ENCODE peak calls at places on chromosome X, in five cellular contexts. M, L, D, A and P are unnamed samples.

GRCh38 chrX:43065978-43066377 is 288.0 kb upstream of the PPP1R2C start:
- DNase-seq in M (no peak), L (no peak), D (no peak), A (peak), P (no peak)

GRCh38 chrX:107565916-107566602 is 62.3 kb upstream of the PRPS1 start:
- DNase-seq in M (peak), L (no peak), D (no peak), A (peak), P (no peak)

GRCh38 chrX:30572004-30572403 is 5.6 kb downstream of the TASL start:
- DNase-seq in M (no peak), L (no peak), D (no peak), A (no peak), P (no peak)

GRCh38 chrX:136219893-136220292 is 31.3 kb downstream of the MAP7D3 start:
- DNase-seq in M (no peak), L (no peak), D (no peak), A (no peak), P (no peak)

GRCh38 chrX:7083468-7084396 is 63.8 kb upstream of the STS start:
- DNase-seq in M (peak), L (peak), D (no peak), A (no peak), P (peak)

GRCh38 chrX:69109036-69109663 is 56.1 kb downstream of the PJA1 start:
- DNase-seq in M (no peak), L (no peak), D (no peak), A (no peak), P (no peak)

GRCh38 chrX:41759817-41760216 is 35.8 kb downstream of the GPR82 start:
- DNase-seq in M (peak), L (peak), D (no peak), A (peak), P (no peak)

GRCh38 chrX:73930300-73930699 is 367.3 kb downstream of the CHIC1 start:
- DNase-seq in M (no peak), L (no peak), D (no peak), A (no peak), P (no peak)

GRCh38 chrX:107674480-107675364 is 46.4 kb downstream of the PRPS1 start:
- DNase-seq in M (peak), L (peak), D (no peak), A (no peak), P (peak)

GRCh38 chrX:53717205-53717604 is 30.7 kb upstream of the HUWE1 start:
- DNase-seq in M (no peak), L (no peak), D (no peak), A (no peak), P (no peak)

GRCh38 chrX:45445745-45446412 is 245.2 kb upstream of the DIPK2B start:
- DNase-seq in M (peak), L (peak), D (no peak), A (no peak), P (no peak)

GRCh38 chrX:1351981-1352714 is 15.6 kb downstream of the IL3RA start:
- DNase-seq in M (no peak), L (no peak), D (no peak), A (no peak), P (no peak)

GRCh38 chrX:38103857-38104812 is 97.8 kb downstream of the SYTL5 start:
- DNase-seq in M (no peak), L (peak), D (no peak), A (no peak), P (no peak)

GRCh38 chrX:40314070-40314469 is 216.3 kb upstream of the BCOR start:
- DNase-seq in M (no peak), L (no peak), D (no peak), A (peak), P (no peak)

GRCh38 chrX:101410461-101410860 is 2.4 kb downstream of the HNRNPH2 start:
- DNase-seq in M (peak), L (no peak), D (no peak), A (no peak), P (no peak)

GRCh38 chrX:1466232-1466661 is 13.5 kb upstream of the ASMTL start:
- DNase-seq in M (no peak), L (no peak), D (no peak), A (no peak), P (peak)

GRCh38 chrX:40996886-40997530 is 88.2 kb upstream of the USP9X start:
- DNase-seq in M (peak), L (peak), D (no peak), A (peak), P (no peak)

GRCh38 chrX:47798861-47799260 is 37.8 kb upstream of the ZNF81 start:
- DNase-seq in M (no peak), L (no peak), D (no peak), A (no peak), P (no peak)

GRCh38 chrX:2549874-2550273 is 49.1 kb upstream of the DHRSX start:
- DNase-seq in M (no peak), L (no peak), D (no peak), A (no peak), P (no peak)

GRCh38 chrX:630007-630921 is at the start of gene SHOX:
- DNase-seq in M (peak), L (no peak), D (no peak), A (no peak), P (no peak)

GRCh38 chrX:38654302-38654701 is 93.0 kb downstream of the TSPAN7 start:
- DNase-seq in M (peak), L (peak), D (no peak), A (peak), P (peak)

GRCh38 chrX:125289209-125289608 is 30.5 kb upstream of the TEX13C start:
- DNase-seq in M (peak), L (no peak), D (no peak), A (no peak), P (no peak)

GRCh38 chrX:136909119-136909705 is 28.7 kb upstream of the RBMX start:
- DNase-seq in M (peak), L (peak), D (peak), A (peak), P (peak)